ENCODE peak calls at places on chromosomes 16 and 17, in four cellular contexts. N is M059J, A is prostate gland, K is PC-3. B is an unnamed sample.

GRCh38 chr17:67558740-67559380 is 158.9 kb upstream of the NOL11 start:
- DNase-seq in N (peak; percentile 7), A (no peak), K (no peak), B (no peak)

GRCh38 chr16:88611220-88611821 is 27.1 kb upstream of the IL17C start:
- DNase-seq in N (no peak), A (no peak), K (no peak), B (no peak)

GRCh38 chr17:64332502-64332901 is 58.2 kb downstream of the PECAM1 start:
- DNase-seq in N (no peak), A (no peak), K (peak; percentile 82), B (no peak)

GRCh38 chr16:374616-374926 is 4.2 kb upstream of the MRPL28 start:
- DNase-seq in N (no peak), A (no peak), K (no peak), B (no peak)

GRCh38 chr17:81435636-81436293 is 40.5 kb downstream of the BAHCC1 start:
- DNase-seq in N (no peak), A (no peak), K (no peak), B (no peak)

GRCh38 chr16:627458-628239 is 3.1 kb upstream of the WFIKKN1 start:
- DNase-seq in N (peak; percentile 36), A (no peak), K (peak; percentile 46), B (no peak)

GRCh38 chr16:12548270-12548983 is 255.3 kb downstream of the CPPED1 start:
- DNase-seq in N (no peak), A (no peak), K (no peak), B (no peak)

GRCh38 chr17:39939588-39940419 is 12.3 kb downstream of the LRRC3C start:
- DNase-seq in N (peak; percentile 76), A (no peak), K (peak; percentile 24), B (no peak)

GRCh38 chr16:28878083-28878926 is at the start of gene ATP2A1:
- DNase-seq in N (no peak), A (no peak), K (no peak), B (no peak)

GRCh38 chr16:49811630-49812334 is 44.1 kb downstream of the ZNF423 start:
- DNase-seq in N (no peak), A (no peak), K (no peak), B (no peak)

GRCh38 chr17:60159479-60159866 is 9.7 kb downstream of the CA4 start:
- DNase-seq in N (no peak), A (no peak), K (no peak), B (no peak)

B was measured in KG1.